ENCODE peak calls at places on chromosome 11, in eight cellular contexts. One of them, this sample, is unnamed.

GRCh38 chr11:116871248-116871647 is 33.8 kb upstream of the APOA1 start:
- DNase-seq in osteocyte: no peak
- DNase-seq in cardiac muscle cell: peak
- DNase-seq in lower leg skin: no peak
- DNase-seq in fibroblast of lung: peak
- DNase-seq in progenitor cell of endocrine pancreas: no peak
- DNase-seq in colonic mucosa: no peak
- DNase-seq in Caco-2: no peak
- DNase-seq in this sample: no peak

GRCh38 chr11:95641506-95641905 is 148.1 kb downstream of the FAM76B start:
- DNase-seq in osteocyte: no peak
- DNase-seq in Caco-2: no peak
- DNase-seq in lower leg skin: no peak
- DNase-seq in colonic mucosa: no peak
- DNase-seq in fibroblast of lung: no peak
- DNase-seq in cardiac muscle cell: no peak
- DNase-seq in progenitor cell of endocrine pancreas: no peak
- DNase-seq in this sample: no peak

GRCh38 chr11:13335319-13335718 is 57.7 kb downstream of the BMAL1 start:
- DNase-seq in progenitor cell of endocrine pancreas: peak
- DNase-seq in cardiac muscle cell: peak
- DNase-seq in lower leg skin: peak
- DNase-seq in Caco-2: peak
- DNase-seq in colonic mucosa: peak
- DNase-seq in fibroblast of lung: peak
- DNase-seq in osteocyte: no peak
- DNase-seq in this sample: peak

GRCh38 chr11:108654994-108655631 is 9.8 kb upstream of the DDX10 start:
- DNase-seq in fibroblast of lung: peak
- DNase-seq in cardiac muscle cell: peak
- DNase-seq in progenitor cell of endocrine pancreas: no peak
- DNase-seq in lower leg skin: no peak
- DNase-seq in osteocyte: no peak
- DNase-seq in Caco-2: peak
- DNase-seq in colonic mucosa: peak
- DNase-seq in this sample: no peak

GRCh38 chr11:10371926-10372641 is 67.2 kb downstream of the ADM start:
- DNase-seq in progenitor cell of endocrine pancreas: no peak
- DNase-seq in Caco-2: no peak
- DNase-seq in fibroblast of lung: peak
- DNase-seq in cardiac muscle cell: no peak
- DNase-seq in colonic mucosa: no peak
- DNase-seq in osteocyte: no peak
- DNase-seq in lower leg skin: no peak
- DNase-seq in this sample: no peak

GRCh38 chr11:123302751-123303195 is 107.7 kb upstream of the CLMP start:
- DNase-seq in lower leg skin: no peak
- DNase-seq in Caco-2: no peak
- DNase-seq in progenitor cell of endocrine pancreas: no peak
- DNase-seq in fibroblast of lung: peak
- DNase-seq in cardiac muscle cell: peak
- DNase-seq in osteocyte: no peak
- DNase-seq in colonic mucosa: no peak
- DNase-seq in this sample: no peak

GRCh38 chr11:69288883-69289242 is 5.1 kb upstream of the MYEOV start:
- DNase-seq in colonic mucosa: no peak
- DNase-seq in cardiac muscle cell: no peak
- DNase-seq in fibroblast of lung: no peak
- DNase-seq in Caco-2: no peak
- DNase-seq in osteocyte: no peak
- DNase-seq in lower leg skin: no peak
- DNase-seq in progenitor cell of endocrine pancreas: no peak
- DNase-seq in this sample: no peak

GRCh38 chr11:12267921-12268320 is 109.5 kb upstream of the PARVA start:
- DNase-seq in cardiac muscle cell: no peak
- DNase-seq in colonic mucosa: no peak
- DNase-seq in fibroblast of lung: no peak
- DNase-seq in progenitor cell of endocrine pancreas: no peak
- DNase-seq in osteocyte: no peak
- DNase-seq in Caco-2: no peak
- DNase-seq in lower leg skin: no peak
- DNase-seq in this sample: no peak

GRCh38 chr11:57434640-57435546 is 8.0 kb upstream of the SLC43A3 start:
- DNase-seq in colonic mucosa: no peak
- DNase-seq in lower leg skin: peak
- DNase-seq in fibroblast of lung: peak
- DNase-seq in Caco-2: peak
- DNase-seq in osteocyte: no peak
- DNase-seq in cardiac muscle cell: peak
- DNase-seq in progenitor cell of endocrine pancreas: no peak
- DNase-seq in this sample: no peak

GRCh38 chr11:105367129-105367528 is 227.6 kb upstream of the CARD18 start:
- DNase-seq in lower leg skin: no peak
- DNase-seq in colonic mucosa: no peak
- DNase-seq in Caco-2: no peak
- DNase-seq in osteocyte: no peak
- DNase-seq in cardiac muscle cell: no peak
- DNase-seq in progenitor cell of endocrine pancreas: no peak
- DNase-seq in fibroblast of lung: no peak
- DNase-seq in this sample: no peak

DNA sequence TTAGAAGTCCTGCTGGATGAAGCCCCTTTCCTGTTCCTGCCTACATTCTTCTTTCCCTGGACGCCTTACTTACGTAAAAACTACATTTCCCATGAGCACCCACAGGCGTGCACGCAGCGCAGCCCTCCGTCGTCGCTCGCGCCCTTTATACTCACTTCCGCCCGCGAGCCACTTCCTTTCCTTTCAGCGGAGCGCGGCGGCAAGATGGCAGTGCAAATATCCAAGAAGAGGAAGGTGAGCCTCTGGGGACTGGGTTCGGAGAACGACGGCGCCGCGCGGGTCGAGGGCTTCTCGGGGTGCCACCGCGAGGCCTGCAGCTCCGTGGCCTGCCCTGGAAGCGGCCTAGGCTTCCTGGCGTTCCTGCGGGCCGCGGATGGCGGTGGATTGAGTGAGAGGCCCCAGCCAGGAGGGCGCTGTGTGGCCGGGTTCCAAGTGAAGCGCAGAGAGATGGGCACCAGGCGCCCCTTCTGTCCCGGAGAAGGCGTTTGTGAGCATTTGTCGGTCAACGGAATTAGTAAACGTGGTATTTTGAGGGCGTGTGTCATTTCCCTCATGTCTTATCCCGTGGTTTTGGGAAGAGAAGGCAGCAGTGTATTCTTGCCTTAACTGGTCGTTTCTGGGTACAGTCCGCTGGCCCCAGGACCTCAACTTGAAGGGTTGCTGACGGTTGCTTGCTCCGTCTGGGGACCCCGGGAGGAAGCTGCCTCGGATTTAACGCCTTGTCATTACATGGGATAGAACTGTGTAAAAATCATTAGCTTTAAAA is at the start of gene RPS3:
- DNase-seq in colonic mucosa: peak
- DNase-seq in osteocyte: peak
- DNase-seq in Caco-2: peak
- DNase-seq in cardiac muscle cell: peak
- DNase-seq in progenitor cell of endocrine pancreas: peak
- DNase-seq in lower leg skin: peak
- DNase-seq in fibroblast of lung: peak
- DNase-seq in this sample: peak
- TF ChIP-seq CTCF in colonic mucosa: no peak
- TF ChIP-seq CTCF in osteocyte: peak
- TF ChIP-seq CTCF in Caco-2: no peak
- TF ChIP-seq CTCF in cardiac muscle cell: no peak
- TF ChIP-seq CTCF in progenitor cell of endocrine pancreas: peak
- TF ChIP-seq CTCF in lower leg skin: no peak
- TF ChIP-seq CTCF in fibroblast of lung: no peak
- TF ChIP-seq CTCF in this sample: no peak

DNA sequence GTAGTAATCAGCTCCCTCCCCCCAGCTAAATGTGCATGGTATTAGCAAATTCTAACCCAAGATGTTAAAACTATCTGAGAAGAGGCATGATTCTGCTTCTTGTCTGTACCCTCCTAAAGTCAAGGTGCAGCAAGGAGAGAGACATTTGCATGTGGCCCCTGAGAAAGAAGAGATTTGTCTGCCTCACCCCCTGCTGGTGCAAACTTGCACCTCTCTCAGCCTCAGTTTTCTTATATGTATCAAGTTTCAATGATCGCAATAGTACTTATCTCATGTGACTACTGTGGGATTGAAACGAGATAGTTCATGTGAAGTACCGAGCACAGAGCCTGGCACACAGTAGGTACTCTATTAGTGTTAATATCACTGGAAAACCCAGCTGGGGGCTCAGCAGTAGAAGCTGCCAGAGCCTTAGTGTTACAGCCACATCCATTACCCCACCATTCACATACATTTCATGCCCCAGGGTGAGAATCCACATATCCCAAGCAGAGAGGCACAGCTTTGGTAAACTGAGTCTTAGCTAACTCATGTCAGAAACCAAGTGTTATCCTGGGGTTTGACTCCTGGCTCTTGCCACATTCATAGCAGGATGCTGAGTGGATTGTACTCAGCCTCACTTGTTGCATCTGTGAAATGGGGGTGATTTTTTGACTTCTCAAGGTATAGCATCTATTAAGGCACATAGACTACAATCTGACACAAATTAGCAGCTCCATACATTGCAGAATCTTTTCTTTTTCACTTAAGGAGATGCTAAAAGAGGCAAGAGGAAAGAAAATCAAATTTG is 24.9 kb downstream of the CD44 start:
- DNase-seq in lower leg skin: no peak
- DNase-seq in progenitor cell of endocrine pancreas: no peak
- DNase-seq in fibroblast of lung: no peak
- DNase-seq in osteocyte: no peak
- DNase-seq in cardiac muscle cell: no peak
- DNase-seq in Caco-2: no peak
- DNase-seq in colonic mucosa: no peak
- DNase-seq in this sample: no peak
- TF ChIP-seq CTCF in lower leg skin: no peak
- TF ChIP-seq CTCF in progenitor cell of endocrine pancreas: peak
- TF ChIP-seq CTCF in fibroblast of lung: peak
- TF ChIP-seq CTCF in osteocyte: peak
- TF ChIP-seq CTCF in cardiac muscle cell: peak
- TF ChIP-seq CTCF in Caco-2: peak
- TF ChIP-seq CTCF in colonic mucosa: no peak
- TF ChIP-seq CTCF in this sample: peak

DNA sequence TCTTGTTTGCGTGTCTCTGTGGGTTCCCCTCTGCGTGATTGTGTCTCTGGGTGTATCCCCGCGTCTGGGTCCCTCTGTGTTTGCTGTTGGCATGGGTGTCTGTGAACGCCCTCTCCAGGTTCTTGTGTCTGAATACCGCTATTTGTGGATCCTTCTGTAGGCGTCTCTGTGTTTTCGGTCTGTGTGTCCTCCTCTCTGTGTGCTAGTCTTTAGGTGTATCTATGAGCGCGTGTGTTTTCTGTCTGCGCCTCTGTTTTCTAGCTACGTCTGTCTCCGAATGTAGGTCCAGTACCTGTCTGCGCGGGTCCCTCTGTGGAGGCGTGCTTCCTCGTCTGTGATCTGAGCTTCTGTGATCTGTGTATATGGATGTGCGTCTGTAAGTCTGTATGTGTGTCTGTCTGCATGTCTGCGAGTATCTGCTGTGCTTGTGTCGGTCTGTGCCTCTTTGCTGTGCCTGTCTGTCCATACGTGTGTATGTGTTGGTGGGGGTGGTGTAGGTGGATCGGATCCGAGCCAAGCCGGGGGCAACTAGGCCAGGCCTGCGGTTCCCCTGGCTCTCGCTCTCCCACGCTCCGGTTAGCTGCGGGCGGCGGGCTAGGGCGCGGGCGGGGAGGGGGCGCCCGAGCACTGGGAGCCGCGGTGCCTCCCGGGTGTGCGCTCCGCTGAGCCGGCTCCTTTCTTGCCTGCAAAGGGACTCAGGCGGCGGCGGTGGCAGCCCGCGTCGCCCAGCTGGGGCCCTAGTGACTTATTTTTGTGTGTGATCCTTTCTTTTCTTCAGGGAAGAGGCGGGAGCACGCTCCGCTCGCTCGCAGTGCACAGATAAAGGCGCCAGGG is 105.3 kb upstream of the E2F8 start:
- DNase-seq in fibroblast of lung: peak
- DNase-seq in Caco-2: peak
- DNase-seq in colonic mucosa: no peak
- DNase-seq in progenitor cell of endocrine pancreas: no peak
- DNase-seq in lower leg skin: no peak
- DNase-seq in osteocyte: no peak
- DNase-seq in cardiac muscle cell: peak
- DNase-seq in this sample: peak
- TF ChIP-seq CTCF in fibroblast of lung: no peak
- TF ChIP-seq CTCF in Caco-2: no peak
- TF ChIP-seq CTCF in colonic mucosa: no peak
- TF ChIP-seq CTCF in progenitor cell of endocrine pancreas: no peak
- TF ChIP-seq CTCF in lower leg skin: no peak
- TF ChIP-seq CTCF in osteocyte: no peak
- TF ChIP-seq CTCF in cardiac muscle cell: peak
- TF ChIP-seq CTCF in this sample: no peak

GRCh38 chr11:2194877-2195755 is 23.5 kb upstream of the TH start:
- DNase-seq in colonic mucosa: peak
- DNase-seq in lower leg skin: no peak
- DNase-seq in osteocyte: no peak
- DNase-seq in fibroblast of lung: peak
- DNase-seq in cardiac muscle cell: peak
- DNase-seq in Caco-2: peak
- DNase-seq in progenitor cell of endocrine pancreas: peak
- DNase-seq in this sample: no peak

GRCh38 chr11:2190670-2191471 is 19.3 kb upstream of the TH start:
- DNase-seq in osteocyte: no peak
- DNase-seq in Caco-2: no peak
- DNase-seq in progenitor cell of endocrine pancreas: no peak
- DNase-seq in cardiac muscle cell: no peak
- DNase-seq in fibroblast of lung: no peak
- DNase-seq in lower leg skin: no peak
- DNase-seq in colonic mucosa: no peak
- DNase-seq in this sample: no peak

GRCh38 chr11:2189938-2190669 is 18.5 kb upstream of the TH start:
- DNase-seq in lower leg skin: no peak
- DNase-seq in cardiac muscle cell: no peak
- DNase-seq in fibroblast of lung: no peak
- DNase-seq in colonic mucosa: no peak
- DNase-seq in progenitor cell of endocrine pancreas: no peak
- DNase-seq in osteocyte: no peak
- DNase-seq in Caco-2: no peak
- DNase-seq in this sample: no peak

GRCh38 chr11:2193099-2193886 is 21.7 kb upstream of the TH start:
- DNase-seq in Caco-2: no peak
- DNase-seq in cardiac muscle cell: no peak
- DNase-seq in osteocyte: no peak
- DNase-seq in progenitor cell of endocrine pancreas: no peak
- DNase-seq in colonic mucosa: peak
- DNase-seq in fibroblast of lung: no peak
- DNase-seq in lower leg skin: no peak
- DNase-seq in this sample: no peak

DNA sequence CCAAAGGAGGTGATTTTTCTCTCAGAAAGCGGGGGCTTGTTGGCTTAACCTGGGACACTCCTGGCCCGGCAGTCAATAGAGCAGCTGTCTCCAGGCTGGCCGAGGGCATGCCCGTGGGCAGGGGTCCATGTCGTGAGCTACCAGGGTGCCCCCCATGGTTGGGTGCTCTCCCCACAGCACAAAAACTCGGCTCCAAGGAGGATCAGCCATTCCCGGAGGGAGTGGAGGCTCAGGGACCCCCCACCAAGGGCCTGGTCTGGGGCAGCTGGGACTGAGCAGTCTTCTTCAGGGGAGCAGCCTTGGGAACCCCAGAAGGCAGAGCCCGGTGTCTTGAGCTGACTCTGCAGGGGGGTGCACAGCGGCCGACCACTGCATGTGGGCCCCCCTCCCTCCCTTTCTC is 20.8 kb upstream of the TH start:
- DNase-seq in Caco-2: no peak
- DNase-seq in osteocyte: no peak
- DNase-seq in cardiac muscle cell: no peak
- DNase-seq in progenitor cell of endocrine pancreas: no peak
- DNase-seq in fibroblast of lung: no peak
- DNase-seq in colonic mucosa: no peak
- DNase-seq in lower leg skin: no peak
- DNase-seq in this sample: no peak
- TF ChIP-seq CTCF in Caco-2: no peak
- TF ChIP-seq CTCF in osteocyte: no peak
- TF ChIP-seq CTCF in cardiac muscle cell: no peak
- TF ChIP-seq CTCF in progenitor cell of endocrine pancreas: no peak
- TF ChIP-seq CTCF in fibroblast of lung: no peak
- TF ChIP-seq CTCF in colonic mucosa: no peak
- TF ChIP-seq CTCF in lower leg skin: no peak
- TF ChIP-seq CTCF in this sample: no peak

This sample was measured in D721Med.